ENCODE peak calls at places on chromosomes 3 and 15, in eight cellular contexts. One of them, this sample, is unnamed.

GRCh38 chr3:49158792-49159191 is 7.3 kb downstream of the CCDC71 start:
- DNase-seq in activated CD8-positive, alpha-beta memory T cell treated with anti-CD3 and anti-CD28 coated beads for 4 hours: no peak
- DNase-seq in activated effector memory CD4-positive, alpha-beta T cell treated with anti-CD3 and anti-CD28 coated beads, Interleukin-2, amount 50 U/mL, for 16 hours: no peak
- DNase-seq in M059J: no peak
- DNase-seq in GM20000: no peak
- DNase-seq in cardiac fibroblast: no peak
- DNase-seq in pancreas: no peak
- DNase-seq in NCI-H510A treated with DMSO at 0.1 percent for 48 hours: no peak
- DNase-seq in this sample: no peak

GRCh38 chr15:75640483-75641175 is 605 bp upstream of the IMP3 start:
- DNase-seq in GM20000: peak; percentile 68
- DNase-seq in activated CD8-positive, alpha-beta memory T cell treated with anti-CD3 and anti-CD28 coated beads for 4 hours: no peak
- DNase-seq in activated effector memory CD4-positive, alpha-beta T cell treated with anti-CD3 and anti-CD28 coated beads, Interleukin-2, amount 50 U/mL, for 16 hours: peak; percentile 80
- DNase-seq in pancreas: no peak
- DNase-seq in NCI-H510A treated with DMSO at 0.1 percent for 48 hours: peak; percentile 72
- DNase-seq in cardiac fibroblast: peak; percentile 68
- DNase-seq in M059J: peak; percentile 66
- DNase-seq in this sample: no peak

GRCh38 chr15:90840954-90841353 is 27.4 kb upstream of the FURIN start:
- DNase-seq in activated CD8-positive, alpha-beta memory T cell treated with anti-CD3 and anti-CD28 coated beads for 4 hours: no peak
- DNase-seq in NCI-H510A treated with DMSO at 0.1 percent for 48 hours: no peak
- DNase-seq in GM20000: no peak
- DNase-seq in activated effector memory CD4-positive, alpha-beta T cell treated with anti-CD3 and anti-CD28 coated beads, Interleukin-2, amount 50 U/mL, for 16 hours: no peak
- DNase-seq in pancreas: no peak
- DNase-seq in M059J: no peak
- DNase-seq in cardiac fibroblast: peak; percentile 45
- DNase-seq in this sample: no peak

GRCh38 chr15:64180235-64180824 is 17.5 kb upstream of the PPIB start:
- DNase-seq in cardiac fibroblast: no peak
- DNase-seq in NCI-H510A treated with DMSO at 0.1 percent for 48 hours: no peak
- DNase-seq in activated CD8-positive, alpha-beta memory T cell treated with anti-CD3 and anti-CD28 coated beads for 4 hours: no peak
- DNase-seq in M059J: no peak
- DNase-seq in activated effector memory CD4-positive, alpha-beta T cell treated with anti-CD3 and anti-CD28 coated beads, Interleukin-2, amount 50 U/mL, for 16 hours: no peak
- DNase-seq in GM20000: peak; percentile 69
- DNase-seq in pancreas: no peak
- DNase-seq in this sample: no peak

GRCh38 chr3:72100626-72101187 is 315.8 kb upstream of the PROK2 start:
- DNase-seq in GM20000: peak; percentile 84
- DNase-seq in M059J: peak; percentile 34
- DNase-seq in cardiac fibroblast: peak; percentile 92
- DNase-seq in activated CD8-positive, alpha-beta memory T cell treated with anti-CD3 and anti-CD28 coated beads for 4 hours: peak; percentile 67
- DNase-seq in NCI-H510A treated with DMSO at 0.1 percent for 48 hours: peak; percentile 43
- DNase-seq in pancreas: peak; percentile 27
- DNase-seq in activated effector memory CD4-positive, alpha-beta T cell treated with anti-CD3 and anti-CD28 coated beads, Interleukin-2, amount 50 U/mL, for 16 hours: peak; percentile 94
- DNase-seq in this sample: peak; percentile 64

GRCh38 chr15:78049691-78050440 is 27.6 kb downstream of the TBC1D2B start:
- DNase-seq in NCI-H510A treated with DMSO at 0.1 percent for 48 hours: no peak
- DNase-seq in activated CD8-positive, alpha-beta memory T cell treated with anti-CD3 and anti-CD28 coated beads for 4 hours: peak; percentile 57
- DNase-seq in GM20000: peak; percentile 73
- DNase-seq in activated effector memory CD4-positive, alpha-beta T cell treated with anti-CD3 and anti-CD28 coated beads, Interleukin-2, amount 50 U/mL, for 16 hours: peak; percentile 84
- DNase-seq in pancreas: no peak
- DNase-seq in M059J: peak; percentile 78
- DNase-seq in cardiac fibroblast: peak; percentile 62
- DNase-seq in this sample: no peak

GRCh38 chr3:127671523-127672428 is 976 bp upstream of the ABTB1 start:
- DNase-seq in activated CD8-positive, alpha-beta memory T cell treated with anti-CD3 and anti-CD28 coated beads for 4 hours: no peak
- DNase-seq in GM20000: peak; percentile 60
- DNase-seq in pancreas: no peak
- DNase-seq in NCI-H510A treated with DMSO at 0.1 percent for 48 hours: no peak
- DNase-seq in activated effector memory CD4-positive, alpha-beta T cell treated with anti-CD3 and anti-CD28 coated beads, Interleukin-2, amount 50 U/mL, for 16 hours: peak; percentile 68
- DNase-seq in cardiac fibroblast: no peak
- DNase-seq in M059J: no peak
- DNase-seq in this sample: no peak

GRCh38 chr3:10635446-10636076 is 130.2 kb upstream of the ATP2B2 start:
- DNase-seq in M059J: no peak
- DNase-seq in pancreas: no peak
- DNase-seq in GM20000: no peak
- DNase-seq in cardiac fibroblast: no peak
- DNase-seq in activated effector memory CD4-positive, alpha-beta T cell treated with anti-CD3 and anti-CD28 coated beads, Interleukin-2, amount 50 U/mL, for 16 hours: peak; percentile 25
- DNase-seq in activated CD8-positive, alpha-beta memory T cell treated with anti-CD3 and anti-CD28 coated beads for 4 hours: no peak
- DNase-seq in NCI-H510A treated with DMSO at 0.1 percent for 48 hours: no peak
- DNase-seq in this sample: no peak

GRCh38 chr15:81160312-81161214 is 26.5 kb downstream of the CFAP161 start:
- DNase-seq in NCI-H510A treated with DMSO at 0.1 percent for 48 hours: peak; percentile 13
- DNase-seq in activated effector memory CD4-positive, alpha-beta T cell treated with anti-CD3 and anti-CD28 coated beads, Interleukin-2, amount 50 U/mL, for 16 hours: no peak
- DNase-seq in pancreas: no peak
- DNase-seq in M059J: peak; percentile 13
- DNase-seq in cardiac fibroblast: peak; percentile 94
- DNase-seq in GM20000: no peak
- DNase-seq in activated CD8-positive, alpha-beta memory T cell treated with anti-CD3 and anti-CD28 coated beads for 4 hours: no peak
- DNase-seq in this sample: no peak

GRCh38 chr3:132972333-132972732 is 65.9 kb upstream of the TMEM108 start:
- DNase-seq in cardiac fibroblast: peak; percentile 23
- DNase-seq in NCI-H510A treated with DMSO at 0.1 percent for 48 hours: no peak
- DNase-seq in M059J: peak; percentile 70
- DNase-seq in activated effector memory CD4-positive, alpha-beta T cell treated with anti-CD3 and anti-CD28 coated beads, Interleukin-2, amount 50 U/mL, for 16 hours: no peak
- DNase-seq in activated CD8-positive, alpha-beta memory T cell treated with anti-CD3 and anti-CD28 coated beads for 4 hours: no peak
- DNase-seq in GM20000: no peak
- DNase-seq in pancreas: no peak
- DNase-seq in this sample: no peak

GRCh38 chr3:140365872-140366697 is 311.8 kb upstream of the TRIM42 start:
- DNase-seq in activated effector memory CD4-positive, alpha-beta T cell treated with anti-CD3 and anti-CD28 coated beads, Interleukin-2, amount 50 U/mL, for 16 hours: no peak
- DNase-seq in cardiac fibroblast: no peak
- DNase-seq in NCI-H510A treated with DMSO at 0.1 percent for 48 hours: no peak
- DNase-seq in activated CD8-positive, alpha-beta memory T cell treated with anti-CD3 and anti-CD28 coated beads for 4 hours: no peak
- DNase-seq in GM20000: no peak
- DNase-seq in pancreas: no peak
- DNase-seq in M059J: peak; percentile 25
- DNase-seq in this sample: no peak

GRCh38 chr3:184460276-184460675 is 80.4 kb downstream of the CHRD start:
- DNase-seq in NCI-H510A treated with DMSO at 0.1 percent for 48 hours: no peak
- DNase-seq in activated CD8-positive, alpha-beta memory T cell treated with anti-CD3 and anti-CD28 coated beads for 4 hours: no peak
- DNase-seq in activated effector memory CD4-positive, alpha-beta T cell treated with anti-CD3 and anti-CD28 coated beads, Interleukin-2, amount 50 U/mL, for 16 hours: no peak
- DNase-seq in M059J: peak; percentile 20
- DNase-seq in cardiac fibroblast: no peak
- DNase-seq in GM20000: no peak
- DNase-seq in pancreas: no peak
- DNase-seq in this sample: no peak

GRCh38 chr15:58454950-58455401 is 23.2 kb downstream of the LIPC start:
- DNase-seq in cardiac fibroblast: no peak
- DNase-seq in activated effector memory CD4-positive, alpha-beta T cell treated with anti-CD3 and anti-CD28 coated beads, Interleukin-2, amount 50 U/mL, for 16 hours: no peak
- DNase-seq in GM20000: no peak
- DNase-seq in pancreas: no peak
- DNase-seq in NCI-H510A treated with DMSO at 0.1 percent for 48 hours: no peak
- DNase-seq in M059J: no peak
- DNase-seq in activated CD8-positive, alpha-beta memory T cell treated with anti-CD3 and anti-CD28 coated beads for 4 hours: no peak
- DNase-seq in this sample: no peak

GRCh38 chr3:185767324-185767688 is 57.5 kb downstream of the IGF2BP2 start:
- DNase-seq in activated effector memory CD4-positive, alpha-beta T cell treated with anti-CD3 and anti-CD28 coated beads, Interleukin-2, amount 50 U/mL, for 16 hours: no peak
- DNase-seq in NCI-H510A treated with DMSO at 0.1 percent for 48 hours: no peak
- DNase-seq in M059J: no peak
- DNase-seq in cardiac fibroblast: no peak
- DNase-seq in activated CD8-positive, alpha-beta memory T cell treated with anti-CD3 and anti-CD28 coated beads for 4 hours: no peak
- DNase-seq in pancreas: no peak
- DNase-seq in GM20000: no peak
- DNase-seq in this sample: no peak

GRCh38 chr3:170707899-170708298 is 122.0 kb upstream of the SLC7A14 start:
- DNase-seq in NCI-H510A treated with DMSO at 0.1 percent for 48 hours: no peak
- DNase-seq in pancreas: no peak
- DNase-seq in activated effector memory CD4-positive, alpha-beta T cell treated with anti-CD3 and anti-CD28 coated beads, Interleukin-2, amount 50 U/mL, for 16 hours: no peak
- DNase-seq in GM20000: no peak
- DNase-seq in activated CD8-positive, alpha-beta memory T cell treated with anti-CD3 and anti-CD28 coated beads for 4 hours: no peak
- DNase-seq in M059J: peak; percentile 53
- DNase-seq in cardiac fibroblast: no peak
- DNase-seq in this sample: no peak

GRCh38 chr3:189841474-189842205 is 210.5 kb downstream of the TP63 start:
- DNase-seq in M059J: peak; percentile 73
- DNase-seq in GM20000: no peak
- DNase-seq in activated CD8-positive, alpha-beta memory T cell treated with anti-CD3 and anti-CD28 coated beads for 4 hours: no peak
- DNase-seq in activated effector memory CD4-positive, alpha-beta T cell treated with anti-CD3 and anti-CD28 coated beads, Interleukin-2, amount 50 U/mL, for 16 hours: no peak
- DNase-seq in pancreas: no peak
- DNase-seq in cardiac fibroblast: no peak
- DNase-seq in NCI-H510A treated with DMSO at 0.1 percent for 48 hours: no peak
- DNase-seq in this sample: no peak

GRCh38 chr3:14894085-14894484 is 53.3 kb upstream of the NR2C2 start:
- DNase-seq in NCI-H510A treated with DMSO at 0.1 percent for 48 hours: no peak
- DNase-seq in cardiac fibroblast: no peak
- DNase-seq in activated CD8-positive, alpha-beta memory T cell treated with anti-CD3 and anti-CD28 coated beads for 4 hours: no peak
- DNase-seq in pancreas: no peak
- DNase-seq in M059J: no peak
- DNase-seq in GM20000: no peak
- DNase-seq in activated effector memory CD4-positive, alpha-beta T cell treated with anti-CD3 and anti-CD28 coated beads, Interleukin-2, amount 50 U/mL, for 16 hours: no peak
- DNase-seq in this sample: no peak

GRCh38 chr3:65483475-65483874 is 555.2 kb downstream of the MAGI1 start:
- DNase-seq in M059J: no peak
- DNase-seq in activated effector memory CD4-positive, alpha-beta T cell treated with anti-CD3 and anti-CD28 coated beads, Interleukin-2, amount 50 U/mL, for 16 hours: no peak
- DNase-seq in activated CD8-positive, alpha-beta memory T cell treated with anti-CD3 and anti-CD28 coated beads for 4 hours: no peak
- DNase-seq in GM20000: no peak
- DNase-seq in NCI-H510A treated with DMSO at 0.1 percent for 48 hours: peak; percentile 55
- DNase-seq in cardiac fibroblast: peak; percentile 67
- DNase-seq in pancreas: peak; percentile 62
- DNase-seq in this sample: no peak

GRCh38 chr15:63983071-63983711 is 63.1 kb downstream of the DAPK2 start:
- DNase-seq in GM20000: peak; percentile 48
- DNase-seq in M059J: no peak
- DNase-seq in activated CD8-positive, alpha-beta memory T cell treated with anti-CD3 and anti-CD28 coated beads for 4 hours: no peak
- DNase-seq in cardiac fibroblast: no peak
- DNase-seq in activated effector memory CD4-positive, alpha-beta T cell treated with anti-CD3 and anti-CD28 coated beads, Interleukin-2, amount 50 U/mL, for 16 hours: no peak
- DNase-seq in pancreas: no peak
- DNase-seq in NCI-H510A treated with DMSO at 0.1 percent for 48 hours: no peak
- DNase-seq in this sample: no peak